ENCODE peak calls at places on chromosomes 12 and 14, in six cellular contexts. I, Q, H, W, E and C are unnamed samples.

GRCh38 chr14:56120091-56120632 is 2.0 kb downstream of the PELI2 start:
- DNase-seq in I (no peak), Q (no peak), H (peak), W (no peak), E (no peak), C (no peak)

GRCh38 chr12:11650697-11651281 is 1.3 kb downstream of the ETV6 start:
- DNase-seq in I (no peak), Q (no peak), H (no peak), W (no peak), E (no peak), C (no peak)

GRCh38 chr12:96015672-96016071 is 19.5 kb upstream of the HAL start:
- DNase-seq in I (no peak), Q (no peak), H (no peak), W (no peak), E (peak), C (no peak)

GRCh38 chr12:87140257-87140656 is 884.1 kb upstream of the MGAT4C start:
- DNase-seq in I (no peak), Q (no peak), H (no peak), W (no peak), E (no peak), C (no peak)

GRCh38 chr12:64457466-64457865 is 5.5 kb downstream of the TBK1 start:
- DNase-seq in I (no peak), Q (no peak), H (no peak), W (no peak), E (no peak), C (no peak)

GRCh38 chr14:67416810-67417209 is 4.8 kb upstream of the PLEK2 start:
- DNase-seq in I (no peak), Q (no peak), H (peak), W (no peak), E (no peak), C (no peak)

GRCh38 chr12:58253663-58254062 is 312.3 kb downstream of the ATP23 start:
- DNase-seq in I (no peak), Q (no peak), H (no peak), W (no peak), E (no peak), C (no peak)

GRCh38 chr14:65237023-65237814 is 134.9 kb upstream of the MAX start:
- DNase-seq in I (no peak), Q (no peak), H (no peak), W (no peak), E (no peak), C (no peak)

GRCh38 chr14:64723691-64724577 is 19.7 kb downstream of the PLEKHG3 start:
- DNase-seq in I (no peak), Q (no peak), H (peak), W (no peak), E (no peak), C (peak)

GRCh38 chr12:40446385-40446784 is 221.6 kb downstream of the LRRK2 start:
- DNase-seq in I (no peak), Q (no peak), H (no peak), W (no peak), E (no peak), C (no peak)

GRCh38 chr12:62738105-62738504 is 196.8 kb downstream of the PPM1H start:
- DNase-seq in I (no peak), Q (no peak), H (no peak), W (no peak), E (no peak), C (no peak)

GRCh38 chr14:33307691-33308369 is 369.2 kb downstream of the NPAS3 start:
- DNase-seq in I (peak), Q (no peak), H (peak), W (peak), E (no peak), C (no peak)

GRCh38 chr14:83757896-83758295 is 1772.0 kb upstream of the FLRT2 start:
- DNase-seq in I (no peak), Q (no peak), H (no peak), W (no peak), E (no peak), C (no peak)

GRCh38 chr14:71206766-71207371 is 299.6 kb downstream of the PCNX1 start:
- DNase-seq in I (peak), Q (no peak), H (peak), W (no peak), E (peak), C (no peak)

GRCh38 chr14:83838221-83838620 is 1691.7 kb upstream of the FLRT2 start:
- DNase-seq in I (no peak), Q (no peak), H (no peak), W (no peak), E (no peak), C (no peak)

GRCh38 chr12:34405286-34406227 is 383.3 kb downstream of the ALG10 start:
- DNase-seq in I (peak), Q (peak), H (peak), W (peak), E (no peak), C (peak)

GRCh38 chr12:45336762-45337596 is 121.1 kb downstream of the ANO6 start:
- DNase-seq in I (no peak), Q (no peak), H (no peak), W (no peak), E (no peak), C (no peak)

GRCh38 chr12:54945082-54945481 is 39.5 kb downstream of the TESPA1 start:
- DNase-seq in I (no peak), Q (no peak), H (no peak), W (no peak), E (no peak), C (no peak)

DNA sequence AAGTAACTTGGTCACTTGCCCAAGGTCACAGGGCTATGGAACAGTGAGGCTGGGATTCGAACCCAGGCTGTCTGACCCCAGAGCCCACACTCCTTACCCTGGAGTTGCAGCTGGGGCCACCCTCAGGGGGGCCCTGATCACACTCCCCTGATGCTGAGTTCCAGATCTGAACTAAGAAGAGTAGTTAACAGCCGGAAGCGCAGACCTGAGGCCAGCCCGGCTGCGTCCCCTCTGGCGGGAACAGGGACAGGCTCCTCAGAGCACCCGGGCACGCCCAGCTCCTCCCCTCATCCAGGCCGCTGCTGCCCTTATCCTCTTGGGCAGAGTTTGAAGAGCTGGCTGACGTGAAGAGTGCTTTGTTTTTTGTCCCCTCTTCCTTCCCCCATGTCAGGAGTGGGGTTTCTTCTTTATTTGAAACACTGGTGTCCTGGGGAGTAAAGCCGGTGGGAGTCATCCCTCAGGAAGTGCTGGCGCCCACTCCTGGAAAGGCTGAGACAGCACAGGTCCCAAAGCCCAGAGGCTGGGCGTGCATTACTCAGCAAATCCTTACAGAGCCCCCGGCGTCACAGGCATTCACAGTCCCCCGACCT is 8.7 kb downstream of the PHB2 start:
- DNase-seq in I (peak), Q (no peak), H (peak), W (peak), E (peak), C (no peak)
- TF ChIP-seq POLR2A in I (no peak), Q (no peak), H (no peak), W (no peak), E (no peak), C (peak)

GRCh38 chr12:77947746-77948145 is 117.1 kb downstream of the NAV3 start:
- DNase-seq in I (no peak), Q (no peak), H (no peak), W (no peak), E (no peak), C (no peak)
- TF ChIP-seq POLR2A in I (no peak), Q (no peak), H (no peak), W (no peak), E (no peak), C (no peak)

DNA sequence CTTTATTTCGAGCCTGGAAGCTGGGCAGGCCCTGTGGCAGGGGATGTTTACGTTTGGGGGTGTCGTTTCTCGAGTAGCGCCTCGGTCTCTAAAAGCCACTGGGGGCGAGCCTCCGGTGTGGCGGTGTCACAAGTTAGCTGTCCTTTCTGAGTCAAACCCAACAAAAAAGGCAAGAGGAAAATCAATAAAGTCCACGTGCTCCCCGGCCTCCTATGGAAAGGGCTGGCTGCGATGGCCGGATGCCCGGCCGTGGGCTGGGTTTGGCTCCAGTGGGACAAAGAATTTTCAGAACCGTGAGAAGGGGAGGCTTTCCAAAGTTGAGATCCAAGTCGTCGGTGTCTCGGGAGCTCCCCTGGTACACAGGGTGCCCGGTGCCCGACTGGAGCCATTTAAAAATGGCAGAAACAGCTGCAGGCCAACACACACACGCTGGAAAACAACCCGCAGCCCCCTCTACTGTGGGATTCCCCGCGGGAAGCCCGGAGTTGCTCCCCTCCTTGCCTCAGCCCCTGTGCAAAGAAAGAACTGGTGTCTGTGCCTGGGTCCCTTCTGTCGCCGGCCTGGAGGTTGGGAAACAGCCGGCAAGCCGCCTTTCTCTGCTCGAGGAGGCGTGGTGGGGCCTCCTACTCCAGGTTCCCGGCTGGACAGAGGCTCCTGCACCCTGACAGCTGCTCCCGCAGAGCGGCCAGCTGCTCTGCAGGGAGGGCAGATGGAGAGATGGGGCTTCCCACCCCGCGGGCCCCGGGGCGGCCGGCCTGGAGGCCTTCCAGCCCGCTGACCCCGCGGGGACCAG is 1.9 kb downstream of the BCL7A start:
- DNase-seq in I (peak), Q (peak), H (peak), W (peak), E (peak), C (peak)
- TF ChIP-seq POLR2A in I (peak), Q (peak), H (no peak), W (no peak), E (no peak), C (peak)

GRCh38 chr14:75067212-75067611 is 2.2 kb upstream of the ZC2HC1C start:
- DNase-seq in I (no peak), Q (no peak), H (no peak), W (no peak), E (no peak), C (no peak)

GRCh38 chr14:75068294-75069020 is 984 bp upstream of the ZC2HC1C start:
- DNase-seq in I (no peak), Q (no peak), H (no peak), W (no peak), E (no peak), C (no peak)

GRCh38 chr14:75069811-75070145 is 337 bp downstream of the ZC2HC1C start:
- DNase-seq in I (no peak), Q (no peak), H (no peak), W (no peak), E (no peak), C (no peak)

GRCh38 chr14:75070383-75070782 is 942 bp downstream of the ZC2HC1C start:
- DNase-seq in I (peak), Q (peak), H (peak), W (peak), E (no peak), C (peak)

GRCh38 chr14:75069021-75069810 is at the start of gene ZC2HC1C:
- DNase-seq in I (peak), Q (peak), H (peak), W (peak), E (peak), C (peak)
- TF ChIP-seq POLR2A in I (peak), Q (peak), H (peak), W (peak), E (no peak), C (peak)

DNA sequence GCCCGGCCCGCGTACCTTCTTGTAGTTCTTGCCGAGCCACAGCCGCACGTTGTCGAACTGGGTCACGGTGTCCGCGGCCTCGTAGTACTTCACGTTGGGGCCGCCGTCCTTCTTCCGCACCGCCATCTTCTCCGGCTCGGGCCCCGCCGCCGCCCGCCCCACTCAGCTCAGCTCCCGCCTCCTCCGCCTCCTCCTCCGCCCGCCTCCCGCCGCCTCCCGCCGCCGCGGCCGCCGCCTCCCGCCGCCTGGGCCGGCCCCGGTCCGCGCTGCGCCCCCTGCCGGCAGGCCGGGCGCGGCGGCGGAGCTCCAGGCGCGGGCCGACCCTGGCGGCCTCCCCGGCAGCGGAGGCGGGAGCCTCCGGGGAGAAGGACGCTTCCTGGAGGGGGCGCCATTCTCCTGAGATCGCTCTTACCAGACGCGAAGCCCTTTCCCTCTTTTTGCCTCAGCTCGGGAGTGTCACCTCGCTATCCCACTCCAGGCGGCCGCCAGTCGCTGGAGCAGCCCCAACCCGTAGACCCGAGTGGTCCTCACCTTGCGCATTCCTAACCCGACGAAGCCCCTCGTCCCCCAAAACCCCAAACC is at the start of gene SMARCC2:
- DNase-seq in I (peak), Q (peak), H (peak), W (peak), E (peak), C (peak)
- TF ChIP-seq POLR2A in I (peak), Q (no peak), H (no peak), W (peak), E (no peak), C (peak)